ENCODE peak calls at places on chromosome 12, in six cellular contexts. P is HepG2, G is HCT116, B is Panc1, U is K562, I is SK-N-SH. Q is an unnamed sample.
A peak's percentile ranks its signal among the peaks of the same experiment; 100 is the strongest.

GRCh38 chr12:107564946-107565345 is 120.7 kb upstream of the PWP1 start:
- DNase-seq in G (peak; percentile 7), P (peak; percentile 11), U (no peak), I (no peak), B (no peak), Q (no peak)

GRCh38 chr12:70043490-70044138 is 199.6 kb upstream of the CNOT2 start:
- DNase-seq in G (no peak), I (no peak), P (no peak), B (no peak), U (no peak), Q (no peak)

GRCh38 chr12:107458163-107458562 is 227.4 kb upstream of the PWP1 start:
- DNase-seq in U (no peak), B (no peak), P (no peak), I (no peak), G (no peak), Q (no peak)

GRCh38 chr12:93226356-93226755 is 151.4 kb upstream of the NUDT4 start:
- DNase-seq in B (no peak), U (no peak), I (no peak), P (no peak), G (no peak), Q (no peak)

GRCh38 chr12:109065853-109066193 is 13.4 kb downstream of the USP30 start:
- DNase-seq in U (no peak), I (no peak), G (no peak), P (no peak), B (no peak), Q (no peak)

GRCh38 chr12:42442328-42442759 is 116.4 kb downstream of the PPHLN1 start:
- DNase-seq in B (no peak), I (no peak), U (no peak), G (no peak), P (peak; percentile 5), Q (no peak)

GRCh38 chr12:87332987-87333761 is 696.0 kb downstream of the C12orf50 start:
- DNase-seq in G (no peak), P (no peak), U (no peak), B (no peak), I (peak; percentile 58), Q (no peak)

GRCh38 chr12:91274886-91275285 is 92.3 kb upstream of the DCN start:
- DNase-seq in I (no peak), G (no peak), U (no peak), B (no peak), P (no peak), Q (no peak)

GRCh38 chr12:56189918-56190694 is 823 bp upstream of the SMARCC2 start:
- DNase-seq in I (peak; percentile 77), G (peak; percentile 90), P (peak; percentile 83), B (peak; percentile 94), U (peak; percentile 73), Q (peak; percentile 75)

GRCh38 chr12:128801879-128802391 is 21.8 kb downstream of the SLC15A4 start:
- DNase-seq in G (no peak), U (no peak), P (no peak), B (no peak), I (no peak), Q (no peak)

GRCh38 chr12:53267309-53268008 is 640 bp upstream of the ESPL1 start:
- DNase-seq in P (no peak), B (no peak), G (no peak), U (peak; percentile 30), I (no peak), Q (no peak)

GRCh38 chr12:50052964-50053363 is 4.4 kb upstream of the ASIC1 start:
- DNase-seq in G (no peak), P (no peak), I (peak; percentile 35), U (no peak), B (no peak), Q (no peak)

GRCh38 chr12:111942557-111942956 is 70.4 kb downstream of the TMEM116 start:
- DNase-seq in I (no peak), P (no peak), U (no peak), B (no peak), G (no peak), Q (peak; percentile 38)

GRCh38 chr12:57815177-57816000 is 3.1 kb downstream of the AVIL start:
- DNase-seq in I (peak; percentile 33), G (no peak), U (no peak), P (peak; percentile 42), B (no peak), Q (no peak)

GRCh38 chr12:108972226-108972757 is 48.6 kb downstream of the SVOP start:
- DNase-seq in B (no peak), U (no peak), P (no peak), I (no peak), G (no peak), Q (peak; percentile 39)

GRCh38 chr12:108253540-108253939 is 85.6 kb downstream of the CMKLR1 start:
- DNase-seq in G (no peak), P (no peak), U (no peak), I (peak; percentile 70), B (no peak), Q (no peak)

DNA sequence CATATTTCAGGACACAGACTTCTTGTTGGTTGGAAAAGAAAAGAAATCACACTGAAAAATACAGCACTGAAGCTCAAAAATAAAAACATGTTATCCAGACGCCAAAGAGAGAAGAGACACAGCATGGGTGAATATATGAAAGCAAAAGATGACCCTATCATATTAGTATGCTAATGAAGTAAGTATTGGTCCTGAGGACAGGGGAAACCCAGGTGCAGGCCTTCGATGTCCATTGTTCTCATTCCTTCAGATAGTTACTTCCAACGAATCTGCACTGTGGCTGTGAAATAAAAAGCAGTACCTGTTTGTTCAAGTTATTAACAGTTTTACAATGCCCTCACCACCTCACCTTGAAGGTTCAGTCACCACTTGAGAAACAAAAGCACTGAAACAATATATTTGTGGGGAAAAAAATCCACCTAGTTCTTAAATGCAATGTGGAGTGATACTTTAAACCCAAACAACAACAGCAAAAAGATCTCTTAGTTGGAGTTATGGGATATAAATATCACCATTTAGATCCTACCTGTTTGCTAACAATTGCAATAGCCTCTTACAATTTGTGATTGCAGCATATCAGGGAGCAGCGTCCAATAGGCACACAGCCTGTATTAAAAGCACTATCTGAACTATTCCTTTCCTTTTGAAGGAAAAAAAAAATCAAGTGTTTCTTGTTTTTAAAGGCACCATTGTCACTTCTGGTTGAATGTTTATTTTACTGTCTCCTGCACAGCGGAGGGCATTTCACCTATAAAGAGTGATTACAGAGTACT is 188.1 kb downstream of the BCAT1 start:
- DNase-seq in U (no peak), B (no peak), I (no peak), P (no peak), G (no peak), Q (no peak)
- H3K27ac ChIP-seq in U (no peak overlapping the region), B (no peak overlapping the region), I (no peak overlapping the region), P (peak overlapping the region; percentile 97), G (no peak overlapping the region), Q (no peak overlapping the region)

GRCh38 chr12:131896811-131897270 is 2.4 kb downstream of the ULK1 start:
- DNase-seq in U (no peak), P (no peak), I (peak; percentile 25), B (no peak), G (no peak), Q (peak; percentile 76)

GRCh38 chr12:131897276-131897675 is 2.9 kb downstream of the ULK1 start:
- DNase-seq in G (no peak), U (no peak), P (no peak), I (no peak), B (no peak), Q (no peak)

GRCh38 chr12:131895640-131896079 is 1.2 kb downstream of the ULK1 start:
- DNase-seq in I (no peak), G (no peak), U (no peak), B (no peak), P (no peak), Q (no peak)

GRCh38 chr12:131894981-131895639 is 688 bp downstream of the ULK1 start:
- DNase-seq in B (no peak), P (no peak), G (no peak), U (peak; percentile 35), I (peak; percentile 53), Q (no peak)

GRCh38 chr12:131896080-131896810 is 1.8 kb downstream of the ULK1 start:
- DNase-seq in I (peak; percentile 92), G (peak; percentile 70), U (peak; percentile 80), B (no peak), P (peak; percentile 83), Q (no peak)
- TF ChIP-seq POLR2AphosphoS5 in I (no peak), G (peak; percentile 70), U (peak; percentile 43), B (no peak), P (peak; percentile 23), Q (no peak)

GRCh38 chr12:13980548-13981295 is 680 bp downstream of the GRIN2B start:
- DNase-seq in G (no peak), P (no peak), I (peak; percentile 12), U (no peak), B (no peak), Q (no peak)
- TF ChIP-seq REST in G (no peak), P (no peak), I (no peak), U (no peak), B (no peak), Q (no peak)

DNA sequence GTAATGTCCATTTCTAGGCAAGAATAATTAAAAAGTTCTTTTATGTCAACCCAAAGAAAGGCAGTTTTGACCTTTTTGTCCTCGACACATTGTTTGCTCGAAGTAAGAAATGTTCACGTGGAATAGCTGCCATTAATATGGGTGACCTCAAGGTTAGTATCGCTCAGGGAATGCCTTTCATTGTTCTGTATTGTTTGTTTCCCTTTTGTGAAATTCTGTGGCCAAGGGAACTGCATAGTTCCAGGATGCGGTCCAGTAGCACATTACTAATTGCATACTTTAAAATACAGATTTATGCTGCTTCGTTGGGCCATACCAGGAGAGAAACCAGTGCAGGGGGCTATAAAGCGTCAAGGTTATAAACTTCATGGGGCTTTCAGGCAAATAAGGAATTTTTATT is 73.3 kb upstream of the USP44 start:
- DNase-seq in I (no peak), B (no peak), G (no peak), U (no peak), P (peak; percentile 28), Q (no peak)
- H3K27ac ChIP-seq in I (no peak overlapping the region), B (peak overlapping the region; percentile 25), G (no peak overlapping the region), U (no peak overlapping the region), P (no peak overlapping the region), Q (no peak overlapping the region)

DNA sequence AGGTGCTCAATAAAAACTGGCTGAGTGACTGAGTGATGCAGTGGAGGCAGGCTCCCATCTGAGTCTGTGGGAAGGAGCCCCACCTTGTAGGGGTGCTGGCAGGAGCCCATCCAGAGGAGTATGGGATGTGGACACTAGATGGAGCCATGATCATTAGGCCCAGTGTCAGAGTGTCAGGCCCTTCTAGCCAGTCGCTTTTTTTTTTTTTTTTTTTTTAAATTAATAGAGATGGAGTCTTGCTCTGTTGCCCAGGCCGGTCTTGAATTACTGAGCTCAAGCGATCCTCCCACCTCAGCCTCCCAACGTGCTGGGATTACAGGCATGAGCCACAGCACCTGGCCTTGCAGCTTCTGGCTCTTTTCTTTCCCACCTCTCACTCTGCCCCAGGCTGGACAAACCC is 11.5 kb downstream of the RITA1 start:
- DNase-seq in B (peak; percentile 67), I (peak; percentile 92), P (peak; percentile 69), G (peak; percentile 63), U (peak; percentile 73), Q (peak; percentile 81)
- TF ChIP-seq POLR2AphosphoS5 in B (peak; percentile 54), I (no peak), P (no peak), G (peak; percentile 42), U (no peak), Q (no peak)

DNA sequence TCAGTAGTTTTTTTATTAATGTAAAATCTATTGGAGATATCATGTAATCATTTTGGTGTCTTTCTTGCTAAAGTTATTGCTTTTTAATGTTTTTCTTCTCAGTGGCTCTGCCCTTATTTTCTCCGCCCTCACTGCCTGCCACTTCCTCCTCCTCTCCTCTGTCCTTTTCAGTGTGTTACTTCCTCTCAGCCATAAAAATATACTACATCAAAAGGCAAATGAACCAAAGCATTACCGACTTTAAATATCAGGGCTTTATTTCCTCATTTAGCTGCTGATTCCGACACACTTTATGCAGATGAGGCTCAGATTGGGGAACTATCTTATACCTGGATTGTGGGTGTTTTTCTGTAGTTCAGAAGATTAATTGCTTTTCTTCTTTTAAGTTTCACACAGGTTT is 118.1 kb downstream of the CMAS start:
- DNase-seq in G (no peak), B (no peak), P (no peak), U (no peak), I (no peak), Q (peak; percentile 41)
- TF ChIP-seq REST in G (no peak), B (no peak), P (no peak), U (no peak), I (no peak), Q (no peak)